ENCODE peak calls at places on chromosome 16, in seven cellular contexts. J, O, U, I, M, Q and D are unnamed samples.

GRCh38 chr16:83627996-83628395 is 179.8 kb upstream of the HSBP1 start:
- DNase-seq in I (no peak), J (no peak), O (no peak), M (no peak), Q (no peak), U (no peak), D (no peak)

GRCh38 chr16:5056347-5056746 is 9.4 kb downstream of the C16orf89 start:
- DNase-seq in J (no peak), Q (peak), I (peak), U (no peak), O (no peak), M (peak), D (no peak)

GRCh38 chr16:57240872-57241271 is 4.2 kb upstream of the ARL2BP start:
- DNase-seq in M (no peak), U (no peak), O (no peak), I (no peak), J (no peak), Q (peak), D (no peak)

GRCh38 chr16:27405546-27406451 is 3.8 kb downstream of the IL21R start:
- DNase-seq in U (no peak), O (no peak), I (no peak), J (no peak), Q (no peak), M (peak), D (no peak)

GRCh38 chr16:65845466-65846209 is 520.9 kb upstream of the CDH5 start:
- DNase-seq in J (peak), M (peak), U (no peak), O (no peak), I (no peak), Q (no peak), D (no peak)

GRCh38 chr16:70460737-70461261 is 6.4 kb downstream of the FCSK start:
- DNase-seq in M (peak), U (no peak), J (no peak), Q (no peak), I (no peak), O (no peak), D (no peak)

GRCh38 chr16:82544378-82544777 is 82.4 kb upstream of the CDH13 start:
- DNase-seq in J (no peak), M (no peak), Q (no peak), U (no peak), O (no peak), I (no peak), D (no peak)

GRCh38 chr16:27198451-27199234 is 4.7 kb upstream of the KDM8 start:
- DNase-seq in I (no peak), U (no peak), M (no peak), O (no peak), J (no peak), Q (peak), D (no peak)

GRCh38 chr16:50802958-50803357 is 61.1 kb downstream of the CYLD start:
- DNase-seq in J (no peak), M (no peak), Q (no peak), U (no peak), O (no peak), I (no peak), D (no peak)